ENCODE peak calls at places on chromosomes 3 and 15, in five cellular contexts. A is GM23248, Q is left lung, K is stomach, M is AG04450. S is an unnamed sample. For H3K9me3, the result is how much of the 10 kb centered on the place peaks cover.

GRCh38 chr3:14938964-14939363 is 8.4 kb upstream of the NR2C2 start:
- DNase-seq in M (no peak), Q (no peak), A (no peak), K (no peak), S (no peak)

GRCh38 chr3:41093476-41093875 is 105.8 kb upstream of the CTNNB1 start:
- DNase-seq in Q (no peak), K (no peak), A (no peak), M (no peak), S (no peak)

GRCh38 chr3:154780263-154780662 is 299.9 kb upstream of the MME start:
- DNase-seq in K (no peak), M (no peak), Q (no peak), A (no peak), S (no peak)

GRCh38 chr15:90982135-90982534 is 12.2 kb downstream of the PRC1 start:
- DNase-seq in Q (no peak), M (no peak), K (no peak), A (peak), S (no peak)

GRCh38 chr3:190302209-190302885 is 19.9 kb downstream of the CLDN1 start:
- DNase-seq in M (no peak), Q (no peak), K (no peak), A (peak), S (no peak)

GRCh38 chr15:61051570-61052031 is 177.5 kb downstream of the RORA start:
- DNase-seq in K (no peak), A (peak), Q (no peak), M (peak), S (peak)

GRCh38 chr3:25648925-25649828 is 15.5 kb downstream of the TOP2B start:
- DNase-seq in A (no peak), Q (no peak), K (no peak), M (no peak), S (no peak)

GRCh38 chr3:39456159-39456558 is 11.3 kb upstream of the MOBP start:
- DNase-seq in M (no peak), K (no peak), Q (no peak), A (no peak), S (no peak)

GRCh38 chr3:160473978-160474377 is 24.4 kb upstream of the TRIM59 start:
- DNase-seq in A (peak), Q (no peak), K (no peak), M (peak), S (no peak)

GRCh38 chr3:45551214-45552010 is 43.1 kb upstream of the LIMD1 start:
- DNase-seq in Q (peak), K (peak), M (peak), A (peak), S (peak)

GRCh38 chr3:197248341-197248740 is 50.1 kb downstream of the DLG1 start:
- DNase-seq in M (no peak), Q (no peak), A (no peak), K (no peak), S (no peak)

GRCh38 chr3:197253243-197253947 is 45.0 kb downstream of the DLG1 start:
- DNase-seq in Q (no peak), K (no peak), A (peak), M (no peak), S (no peak)

GRCh38 chr3:197244751-197245150 is 53.7 kb downstream of the DLG1 start:
- DNase-seq in Q (no peak), M (no peak), A (no peak), K (no peak), S (no peak)

GRCh38 chr3:197249542-197249941 is 48.9 kb downstream of the DLG1 start:
- DNase-seq in K (no peak), Q (no peak), M (no peak), A (peak), S (no peak)
- H3K9me3 ChIP-seq in K (under half), Q (under half), M (under half), A (under half), S (under half)

GRCh38 chr15:100186960-100187359 is 154.8 kb downstream of the ADAMTS17 start:
- DNase-seq in K (no peak), A (no peak), M (no peak), Q (no peak), S (no peak)

GRCh38 chr15:100189849-100190248 is 151.9 kb downstream of the ADAMTS17 start:
- DNase-seq in Q (no peak), M (no peak), K (no peak), A (no peak), S (no peak)

GRCh38 chr15:100186366-100186765 is 155.4 kb downstream of the ADAMTS17 start:
- DNase-seq in M (no peak), Q (no peak), K (no peak), A (no peak), S (no peak)

GRCh38 chr15:100189319-100189718 is 152.5 kb downstream of the ADAMTS17 start:
- DNase-seq in Q (no peak), K (no peak), A (no peak), M (no peak), S (no peak)

DNA sequence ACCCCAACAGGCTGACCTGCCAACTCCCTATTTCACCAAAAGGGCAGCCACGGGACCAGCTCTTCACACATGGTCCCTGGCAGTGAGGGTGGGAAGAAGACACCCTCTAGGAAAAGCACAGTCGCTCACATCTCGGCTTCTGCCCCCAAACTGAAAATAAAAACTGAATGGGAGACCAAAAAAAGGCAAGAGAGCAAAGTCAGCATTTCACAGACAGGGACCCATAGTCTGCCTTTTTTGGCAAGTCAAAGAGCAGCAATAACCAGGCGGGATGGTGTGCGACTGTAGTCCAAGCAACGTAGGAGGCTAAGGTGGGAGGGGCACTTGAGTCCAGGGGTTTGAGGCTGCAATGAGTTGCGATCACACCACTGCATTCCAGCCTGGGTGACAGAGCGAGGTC is 154.1 kb downstream of the ADAMTS17 start:
- DNase-seq in M (no peak), A (no peak), Q (no peak), K (no peak), S (no peak)
- H3K9me3 ChIP-seq in M (half or more), A (under half), Q (under half), K (under half), S (under half)

DNA sequence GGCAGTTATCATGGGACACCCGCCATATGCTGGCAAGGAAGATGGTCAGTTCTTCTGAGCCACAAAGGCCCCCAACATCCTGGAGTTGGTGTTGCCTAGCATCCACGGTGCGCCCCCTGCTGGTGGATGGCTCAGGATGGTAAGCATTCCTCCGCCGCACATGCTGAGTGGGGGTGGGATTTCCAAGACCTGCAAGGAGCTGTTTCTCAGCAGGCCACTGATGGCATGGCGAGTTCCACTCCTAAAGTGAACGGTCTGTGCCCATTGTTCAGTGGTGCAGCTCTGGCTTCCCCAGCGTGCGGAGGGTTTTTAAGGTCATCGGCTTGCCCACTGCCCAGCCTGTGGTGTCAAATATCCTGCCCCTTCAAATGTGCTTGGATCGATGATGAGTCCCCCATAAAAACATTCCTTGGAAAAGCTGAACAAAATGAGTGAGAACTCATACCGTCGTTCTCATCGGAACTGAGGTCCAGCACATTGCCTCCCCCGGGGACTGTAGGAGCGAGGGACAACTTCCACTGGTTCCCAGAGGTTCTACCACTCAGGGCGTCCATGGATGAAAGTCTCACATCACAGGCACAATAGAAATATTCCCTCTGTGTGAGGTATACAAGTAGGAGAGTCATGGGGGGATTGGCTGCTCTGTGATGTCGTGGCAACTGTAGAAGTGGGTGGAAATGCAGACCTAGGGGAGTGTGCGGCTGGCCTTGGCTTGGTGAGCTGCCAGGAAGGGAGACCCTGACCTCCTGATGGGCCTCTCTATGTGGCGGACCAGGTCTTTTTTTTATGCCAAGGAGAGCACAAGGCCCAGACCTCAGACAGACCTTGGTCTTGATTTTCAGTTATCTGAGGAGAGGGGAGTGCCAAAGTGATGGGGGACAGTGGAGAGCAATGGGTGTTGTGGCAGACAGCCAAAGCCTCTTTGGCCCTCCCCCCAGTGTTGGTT is 102.0 kb downstream of the SNRPN start:
- DNase-seq in Q (no peak), A (no peak), M (no peak), K (peak), S (no peak)
- H3K9me3 ChIP-seq in Q (half or more), A (under half), M (half or more), K (half or more), S (half or more)

GRCh38 chr3:177606891-177607290 is 409.6 kb upstream of the TBL1XR1 start:
- DNase-seq in A (no peak), Q (no peak), M (no peak), K (no peak), S (peak)
- H3K9me3 ChIP-seq in A (under half), Q (under half), M (under half), K (under half), S (under half)

GRCh38 chr15:79916424-79916823 is 19.6 kb upstream of the MTHFS start:
- DNase-seq in K (no peak), A (no peak), M (no peak), Q (no peak), S (no peak)
- H3K9me3 ChIP-seq in K (half or more), A (under half), M (under half), Q (half or more), S (under half)

GRCh38 chr15:85454403-85454802 is 74.0 kb downstream of the AKAP13 start:
- DNase-seq in K (no peak), Q (no peak), M (no peak), A (no peak), S (no peak)

GRCh38 chr15:85455851-85456250 is 75.4 kb downstream of the AKAP13 start:
- DNase-seq in A (no peak), K (no peak), M (no peak), Q (no peak), S (no peak)

GRCh38 chr15:85453144-85453872 is 72.9 kb downstream of the AKAP13 start:
- DNase-seq in Q (no peak), A (peak), K (no peak), M (no peak), S (no peak)

GRCh38 chr15:85451099-85451700 is 70.8 kb downstream of the AKAP13 start:
- DNase-seq in K (no peak), Q (no peak), M (no peak), A (no peak), S (no peak)

GRCh38 chr15:85452436-85452835 is 72.0 kb downstream of the AKAP13 start:
- DNase-seq in K (no peak), Q (no peak), A (no peak), M (no peak), S (no peak)
- H3K9me3 ChIP-seq in K (under half), Q (under half), A (under half), M (under half), S (under half)

DNA sequence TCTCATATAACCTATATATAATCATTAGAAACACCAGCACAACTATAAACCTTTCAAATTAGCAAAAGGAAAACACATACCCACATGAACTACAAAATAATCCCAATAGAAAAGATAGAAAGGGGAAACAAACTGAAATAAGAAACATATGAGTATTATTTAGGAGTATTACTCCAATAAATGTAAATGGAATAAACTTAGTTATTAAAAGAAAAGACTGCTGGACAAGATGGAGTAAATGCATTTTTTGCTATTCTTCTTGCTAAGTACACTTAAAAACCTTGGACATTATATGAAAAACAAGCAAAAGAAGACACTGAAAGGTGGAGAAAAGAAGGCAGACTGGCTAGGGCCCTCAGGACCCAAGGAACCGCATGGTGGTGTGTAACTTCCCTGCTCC is 43.5 kb upstream of the ADAMTS17 start:
- DNase-seq in Q (no peak), K (no peak), M (no peak), A (no peak), S (no peak)
- H3K9me3 ChIP-seq in Q (under half), K (under half), M (under half), A (under half), S (under half)

GRCh38 chr3:963755-964154 is 129.1 kb upstream of the CNTN6 start:
- DNase-seq in A (no peak), M (no peak), Q (no peak), K (no peak), S (no peak)
- H3K9me3 ChIP-seq in A (under half), M (under half), Q (under half), K (under half), S (under half)

S was measured in body of pancreas.